ENCODE peak calls at places on chromosomes 6 and 20, in seven cellular contexts. C, W, X, A, G, M and S are unnamed samples. For H3K4me1, the result is how much of the 10 kb centered on the place peaks cover.

GRCh38 chr6:1526689-1527088 is 83.0 kb upstream of the FOXC1 start:
- DNase-seq in W (no peak), X (no peak), C (no peak), A (no peak), G (no peak), M (no peak), S (no peak)

GRCh38 chr6:134358320-134358719 is 40.4 kb upstream of the SGK1 start:
- DNase-seq in M (no peak), G (no peak), A (no peak), X (no peak), W (no peak), C (no peak), S (no peak)

GRCh38 chr6:106334646-106335448 is 9.3 kb upstream of the ATG5 start:
- DNase-seq in W (peak), A (peak), X (peak), C (peak), M (peak), G (peak), S (peak)

GRCh38 chr6:36368921-36369880 is 18.3 kb downstream of the ETV7 start:
- DNase-seq in M (no peak), C (no peak), X (no peak), G (no peak), A (peak), W (no peak), S (peak)

GRCh38 chr6:52416629-52417151 is 3.5 kb upstream of the EFHC1 start:
- DNase-seq in G (peak), X (peak), W (peak), M (no peak), A (peak), C (no peak), S (peak)

GRCh38 chr20:43942661-43943285 is 28.1 kb downstream of the TOX2 start:
- DNase-seq in G (no peak), M (no peak), C (no peak), X (no peak), A (no peak), W (no peak), S (no peak)

GRCh38 chr6:68126089-68126749 is 508.9 kb upstream of the ADGRB3 start:
- DNase-seq in M (no peak), G (no peak), C (no peak), W (no peak), X (no peak), A (no peak), S (no peak)

GRCh38 chr6:42727627-42728026 is 5.2 kb upstream of the PRPH2 start:
- DNase-seq in W (no peak), G (peak), M (peak), C (no peak), X (no peak), A (no peak), S (no peak)

GRCh38 chr20:24763386-24764026 is 185.6 kb upstream of the CST7 start:
- DNase-seq in M (no peak), W (no peak), A (no peak), G (no peak), X (no peak), C (no peak), S (peak)

GRCh38 chr6:3751019-3751729 is at the start of gene PXDC1:
- DNase-seq in C (peak), M (no peak), W (peak), X (peak), A (peak), G (no peak), S (peak)

GRCh38 chr20:48822879-48823385 is 4.9 kb downstream of the PREX1 start:
- DNase-seq in X (no peak), G (no peak), M (no peak), W (no peak), C (no peak), A (no peak), S (no peak)

DNA sequence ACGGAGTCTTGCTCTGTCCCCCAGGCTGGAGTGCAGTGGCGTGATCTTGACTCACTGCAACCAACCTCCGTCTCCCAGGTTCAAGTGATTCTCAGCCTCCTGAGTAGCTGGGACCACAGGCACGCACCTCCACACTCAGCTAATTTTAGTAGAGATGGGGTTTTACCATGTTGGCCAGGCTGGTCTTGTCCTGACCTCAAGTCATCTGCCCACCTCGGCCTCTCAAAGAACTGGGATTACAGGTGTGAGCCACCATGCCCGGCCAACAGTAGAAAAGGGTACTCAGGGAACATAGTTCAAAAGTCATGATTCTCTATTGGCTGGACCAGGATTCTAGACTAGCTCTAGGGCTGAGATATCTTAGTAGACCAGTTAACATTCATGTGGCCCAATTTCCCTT is 5.6 kb downstream of the CSNK2A1 start:
- DNase-seq in W (no peak), C (no peak), M (no peak), A (no peak), G (no peak), X (no peak), S (no peak)
- H3K4me1 ChIP-seq in W (under half), C (under half), M (under half), A (under half), G (half or more), X (half or more), S (under half)

GRCh38 chr20:9490171-9490570 is 24.2 kb upstream of the LAMP5 start:
- DNase-seq in W (no peak), C (no peak), M (no peak), A (no peak), G (no peak), X (no peak), S (no peak)

GRCh38 chr20:9482180-9482579 is 32.2 kb upstream of the LAMP5 start:
- DNase-seq in X (no peak), A (no peak), W (no peak), M (no peak), G (no peak), C (no peak), S (no peak)

GRCh38 chr20:9483131-9483530 is 31.3 kb upstream of the LAMP5 start:
- DNase-seq in G (no peak), A (no peak), X (no peak), W (no peak), M (no peak), C (no peak), S (no peak)

GRCh38 chr20:9488063-9488462 is 26.3 kb upstream of the LAMP5 start:
- DNase-seq in G (no peak), W (no peak), X (no peak), C (no peak), M (no peak), A (no peak), S (no peak)

DNA sequence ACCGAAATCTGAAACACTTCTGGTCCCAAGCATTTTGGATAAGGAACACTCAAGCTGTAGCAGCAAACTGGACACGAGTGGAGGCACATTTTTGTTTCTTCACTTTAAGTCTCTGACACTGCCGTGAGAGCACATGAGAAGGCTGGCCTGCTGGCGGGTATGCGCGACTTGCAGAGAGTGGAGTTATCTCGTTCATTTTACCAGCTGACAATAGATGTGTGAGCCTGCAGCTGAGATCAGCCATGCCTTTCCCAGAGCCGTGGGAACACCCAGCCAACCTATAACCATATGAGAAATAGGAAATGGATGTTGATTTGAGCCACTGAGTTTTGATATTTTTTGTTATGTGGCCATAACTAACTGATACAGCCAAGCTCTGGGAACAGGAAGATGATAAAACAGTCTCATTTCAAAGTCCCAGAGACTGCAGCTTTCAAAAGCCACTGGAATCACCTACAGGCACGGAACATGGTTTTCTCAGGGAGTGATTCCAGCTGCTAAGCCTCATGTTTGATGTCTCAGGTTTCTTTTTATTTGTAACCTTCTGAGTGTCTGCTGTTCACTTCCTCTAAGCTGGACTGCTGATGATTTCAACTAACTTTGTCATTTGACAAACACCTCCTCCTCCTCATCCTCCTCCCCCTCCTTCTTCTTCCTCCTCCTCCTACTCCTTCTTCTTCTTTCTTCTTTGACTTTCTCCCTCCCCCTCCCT is 28.6 kb upstream of the LAMP5 start:
- DNase-seq in A (peak), M (no peak), C (no peak), G (no peak), W (no peak), X (no peak), S (peak)
- H3K4me1 ChIP-seq in A (under half), M (under half), C (under half), G (under half), W (under half), X (under half), S (under half)

GRCh38 chr6:18388942-18389341 is 1.8 kb downstream of the RNF144B start:
- DNase-seq in G (no peak), A (peak), X (no peak), C (no peak), W (no peak), M (no peak), S (no peak)

GRCh38 chr6:18392346-18392877 is 5.3 kb downstream of the RNF144B start:
- DNase-seq in M (no peak), X (no peak), C (no peak), A (no peak), G (no peak), W (no peak), S (no peak)

GRCh38 chr6:18389479-18389878 is 2.3 kb downstream of the RNF144B start:
- DNase-seq in W (no peak), A (no peak), G (no peak), C (no peak), M (no peak), X (no peak), S (no peak)

GRCh38 chr6:18390476-18390875 is 3.3 kb downstream of the RNF144B start:
- DNase-seq in C (no peak), A (no peak), G (no peak), W (no peak), M (no peak), X (no peak), S (no peak)

DNA sequence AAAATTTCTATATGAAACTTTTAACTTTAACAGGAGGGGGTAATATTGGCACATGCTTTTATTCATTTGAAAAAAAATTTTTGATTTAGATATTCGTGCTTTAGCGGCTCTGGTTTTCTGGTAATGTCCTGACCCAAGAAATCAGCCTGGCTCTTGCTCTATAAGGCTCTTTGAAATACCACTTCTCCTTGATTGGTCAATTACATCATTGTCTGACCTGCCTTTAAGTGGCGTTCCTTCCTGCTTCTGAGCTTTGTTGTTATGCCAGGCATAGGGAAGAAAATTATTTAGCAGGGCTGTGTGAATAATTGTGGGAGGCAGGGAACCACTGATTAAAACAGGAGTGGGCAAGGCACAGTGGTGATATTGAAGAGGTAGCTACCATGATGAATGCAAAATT is 3.9 kb downstream of the RNF144B start:
- DNase-seq in C (no peak), M (no peak), G (no peak), A (no peak), W (no peak), X (no peak), S (no peak)
- H3K4me1 ChIP-seq in C (under half), M (under half), G (under half), A (under half), W (under half), X (under half), S (under half)

DNA sequence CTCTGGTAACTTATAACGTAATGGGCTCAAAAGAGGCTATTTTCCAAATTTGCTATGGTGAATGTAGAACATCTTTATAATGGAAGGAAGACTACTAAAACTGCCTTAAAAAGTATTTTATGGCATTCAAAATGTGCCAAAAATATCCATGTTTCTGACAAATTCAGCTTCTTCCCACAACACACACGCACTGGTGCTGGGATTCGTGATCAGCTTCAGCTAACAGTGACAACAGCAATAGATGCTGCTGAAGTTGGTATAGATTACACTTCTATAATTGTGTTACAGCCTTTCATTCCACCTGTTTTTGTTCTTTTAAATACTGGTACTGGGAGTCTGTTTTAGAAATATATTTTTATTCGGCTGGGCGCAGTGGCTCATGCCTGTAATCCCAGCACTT is 19.0 kb downstream of the NUDT3 start:
- DNase-seq in C (no peak), G (no peak), W (no peak), M (no peak), A (no peak), X (no peak), S (no peak)
- H3K4me1 ChIP-seq in C (under half), G (under half), W (under half), M (under half), A (under half), X (under half), S (under half)

GRCh38 chr6:98833101-98834059 is 994 bp upstream of the POU3F2 start:
- DNase-seq in X (no peak), W (peak), A (peak), M (no peak), C (no peak), G (no peak), S (peak)
- H3K4me1 ChIP-seq in X (under half), W (under half), A (under half), M (under half), C (under half), G (under half), S (under half)

GRCh38 chr6:107794771-107795170 is 29.3 kb downstream of the SCML4 start:
- DNase-seq in M (no peak), W (no peak), X (no peak), G (no peak), A (no peak), C (no peak), S (peak)
- H3K4me1 ChIP-seq in M (under half), W (under half), X (half or more), G (under half), A (under half), C (under half), S (under half)

GRCh38 chr20:63952210-63952535 is 4.0 kb downstream of the UCKL1 start:
- DNase-seq in C (no peak), M (no peak), X (no peak), G (no peak), W (no peak), A (no peak), S (no peak)
- H3K4me1 ChIP-seq in C (under half), M (half or more), X (half or more), G (half or more), W (under half), A (under half), S (under half)